ENCODE peak calls at places on chromosomes 4 and X, in five cellular contexts. X, K, O, V and P are unnamed samples.

GRCh38 chr4:79408063-79408462 is at the start of gene GK2:
- DNase-seq in K (no peak), V (no peak), O (no peak), X (no peak), P (no peak)

GRCh38 chrX:46978341-46979291 is 66.4 kb downstream of the JADE3 start:
- DNase-seq in V (peak), X (peak), K (peak), O (peak), P (no peak)

GRCh38 chr4:112421911-112422310 is 94.1 kb downstream of the NEUROG2 start:
- DNase-seq in K (no peak), V (no peak), O (no peak), X (no peak), P (no peak)

GRCh38 chr4:102526532-102526931 is 25.4 kb downstream of the NFKB1 start:
- DNase-seq in K (no peak), O (no peak), V (no peak), X (no peak), P (no peak)

GRCh38 chr4:17561195-17561909 is 15.6 kb upstream of the LAP3 start:
- DNase-seq in V (no peak), K (no peak), X (no peak), O (no peak), P (no peak)

GRCh38 chr4:145177906-145178538 is 2.4 kb downstream of the OTUD4 start:
- DNase-seq in O (peak), K (no peak), X (no peak), V (no peak), P (no peak)

GRCh38 chr4:158787718-158788441 is 19.1 kb downstream of the FNIP2 start:
- DNase-seq in V (no peak), O (no peak), X (no peak), K (no peak), P (no peak)

GRCh38 chr4:25922812-25923369 is 8.9 kb downstream of the SMIM20 start:
- DNase-seq in O (no peak), X (no peak), K (no peak), V (no peak), P (no peak)

GRCh38 chr4:2261110-2261852 is 628 bp downstream of the MXD4 start:
- DNase-seq in K (peak), V (peak), X (peak), O (no peak), P (peak)

GRCh38 chr4:105624530-105624929 is 72.1 kb downstream of the ARHGEF38 start:
- DNase-seq in K (no peak), V (peak), O (no peak), X (no peak), P (no peak)

GRCh38 chr4:5471206-5471605 is 237.2 kb downstream of the EVC2 start:
- DNase-seq in V (no peak), X (no peak), O (no peak), K (no peak), P (no peak)

GRCh38 chr4:129808242-129808641 is 712.3 kb downstream of the C4orf33 start:
- DNase-seq in K (no peak), X (no peak), V (no peak), O (no peak), P (no peak)

GRCh38 chr4:185190001-185190856 is 13.6 kb downstream of the CFAP97 start:
- DNase-seq in V (no peak), X (no peak), O (no peak), K (no peak), P (no peak)

GRCh38 chr4:127709456-127709855 is 20.7 kb upstream of the SLC25A31 start:
- DNase-seq in X (no peak), O (no peak), K (no peak), V (no peak), P (no peak)

GRCh38 chrX:35115205-35115604 is 172.6 kb downstream of the FAM47B start:
- DNase-seq in X (no peak), O (no peak), K (no peak), V (no peak), P (no peak)

GRCh38 chr4:306551-306961 is 1.3 kb upstream of the ZNF732 start:
- DNase-seq in X (no peak), V (no peak), O (no peak), K (no peak), P (no peak)

GRCh38 chr4:89586864-89587263 is 250.1 kb downstream of the SNCA start:
- DNase-seq in K (no peak), X (no peak), V (no peak), O (no peak), P (no peak)

GRCh38 chrX:3052864-3053263 is 11.6 kb downstream of the ARSF start:
- DNase-seq in X (no peak), V (no peak), O (no peak), K (no peak), P (no peak)

GRCh38 chr4:186581421-186581820 is 26.1 kb upstream of the MTNR1A start:
- DNase-seq in K (no peak), X (no peak), V (no peak), O (no peak), P (no peak)

GRCh38 chrX:150623583-150623982 is 55.2 kb downstream of the MTM1 start:
- DNase-seq in V (no peak), O (no peak), X (no peak), K (no peak), P (no peak)

GRCh38 chr4:6888506-6889071 is 21.0 kb upstream of the TBC1D14 start:
- DNase-seq in X (no peak), O (no peak), K (no peak), V (peak), P (no peak)

GRCh38 chr4:8849266-8850073 is 22.2 kb downstream of the HMX1 start:
- DNase-seq in O (no peak), V (no peak), X (peak), K (no peak), P (no peak)

GRCh38 chr4:155304375-155304774 is 72.4 kb downstream of the MAP9 start:
- DNase-seq in X (no peak), V (peak), K (no peak), O (peak), P (no peak)

GRCh38 chr4:37591349-37591748 is 94.8 kb downstream of the RELL1 start:
- DNase-seq in V (no peak), O (no peak), K (no peak), X (no peak), P (no peak)

GRCh38 chrX:13360146-13360545 is 40.3 kb upstream of the ATXN3L start:
- DNase-seq in X (no peak), V (no peak), K (no peak), O (no peak), P (no peak)

GRCh38 chrX:108169768-108170167 is 78.2 kb downstream of the ATG4A start:
- DNase-seq in V (no peak), X (no peak), O (no peak), K (no peak), P (no peak)

GRCh38 chrX:84469226-84469625 is 33.0 kb downstream of the HDX start:
- DNase-seq in X (no peak), K (no peak), O (no peak), V (no peak), P (no peak)

GRCh38 chrX:151754042-151754419 is 19.5 kb downstream of the CNGA2 start:
- DNase-seq in X (no peak), K (no peak), V (no peak), O (no peak), P (no peak)

GRCh38 chr4:103092245-103092644 is 7.4 kb downstream of the BDH2 start:
- DNase-seq in O (no peak), K (no peak), X (no peak), V (no peak), P (no peak)

GRCh38 chrX:115968436-115969252 is 201.9 kb upstream of the AGTR2 start:
- DNase-seq in V (no peak), O (peak), X (no peak), K (peak), P (peak)
- TF ChIP-seq CTCF in V (no peak), O (no peak), X (no peak), K (no peak), P (no peak)

GRCh38 chr4:13399257-13399656 is 84.9 kb downstream of the RAB28 start:
- DNase-seq in O (no peak), X (no peak), K (no peak), V (no peak), P (no peak)
- TF ChIP-seq EP300 in O (no peak), X (no peak), K (no peak), V (no peak), P (no peak)

GRCh38 chr4:70902577-70903281 is 560 bp downstream of the MOB1B start:
- DNase-seq in V (no peak), O (peak), K (no peak), X (no peak), P (peak)
- TF ChIP-seq CTCF in V (no peak), O (no peak), K (no peak), X (no peak), P (no peak)

DNA sequence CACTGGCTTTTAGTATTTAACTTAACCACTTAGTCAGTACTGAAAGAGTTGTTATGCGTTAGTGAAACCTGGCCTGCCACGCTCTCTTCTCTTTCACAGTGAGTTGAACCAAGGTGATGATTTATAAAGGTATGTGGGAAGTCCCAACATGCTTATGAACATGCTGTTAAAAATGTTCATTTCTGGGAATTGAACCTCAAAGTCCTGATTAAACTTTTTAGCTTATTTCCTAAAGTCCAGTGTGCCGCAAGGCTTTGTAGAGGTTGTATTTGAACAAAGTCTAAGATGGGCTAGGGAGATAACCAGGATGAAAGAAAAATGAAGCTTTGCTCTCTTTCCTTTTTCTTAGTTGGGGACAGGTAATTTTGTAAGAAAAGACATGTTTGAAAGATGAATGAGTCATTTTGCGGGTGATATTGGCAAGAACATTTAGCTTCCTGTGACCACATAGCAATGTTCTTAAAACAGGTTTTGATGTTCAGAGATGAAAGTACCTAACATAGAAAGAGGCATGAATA is 270.3 kb downstream of the DTHD1 start:
- DNase-seq in V (no peak), K (no peak), X (no peak), O (no peak), P (no peak)
- TF ChIP-seq EP300 in V (no peak), K (no peak), X (no peak), O (no peak), P (no peak)